ENCODE peak calls at places on chromosomes 12 and 14, in four cellular contexts. H is activated CD8-positive, alpha-beta T cell treated with anti-CD3 and anti-CD28 coated beads for 36 hours; O is suprapubic skin; L is MCF 10A. S is an unnamed sample.

GRCh38 chr12:111037047-111037446 is 116.7 kb upstream of the MYL2 start:
- DNase-seq in L (no peak), H (no peak), O (no peak), S (no peak)

GRCh38 chr12:100671396-100672074 is 98.1 kb downstream of the GAS2L3 start:
- DNase-seq in L (no peak), H (no peak), O (no peak), S (no peak)

GRCh38 chr12:5665615-5666014 is 233.7 kb downstream of the NTF3 start:
- DNase-seq in L (no peak), H (no peak), O (no peak), S (no peak)

GRCh38 chr12:4270670-4271432 is 2.7 kb upstream of the CCND2 start:
- DNase-seq in O (peak; percentile 81), H (peak; percentile 66), L (no peak), S (no peak)

GRCh38 chr14:70707138-70708038 is 65.7 kb downstream of the TTC9 start:
- DNase-seq in H (peak; percentile 39), L (peak; percentile 69), O (no peak), S (peak; percentile 81)

GRCh38 chr12:121175383-121176119 is 34.4 kb upstream of the P2RX4 start:
- DNase-seq in H (no peak), O (no peak), L (no peak), S (no peak)

GRCh38 chr12:58916891-58917570 is 3.3 kb downstream of the LRIG3 start:
- DNase-seq in O (no peak), H (no peak), L (peak; percentile 64), S (peak; percentile 67)

GRCh38 chr12:111446044-111446581 is 40.4 kb downstream of the SH2B3 start:
- DNase-seq in L (peak; percentile 43), O (no peak), H (no peak), S (no peak)

GRCh38 chr12:119721306-119721705 is 53.4 kb downstream of the PRKAB1 start:
- DNase-seq in H (no peak), O (no peak), L (no peak), S (no peak)

GRCh38 chr12:113403435-113404415 is at the start of gene SDS:
- DNase-seq in L (peak; percentile 71), O (no peak), H (no peak), S (peak; percentile 47)

GRCh38 chr12:67419810-67420209 is 150.7 kb downstream of the CAND1 start:
- DNase-seq in L (no peak), O (no peak), H (no peak), S (no peak)

GRCh38 chr12:108833355-108833733 is 24.0 kb downstream of the SSH1 start:
- DNase-seq in O (peak; percentile 78), H (no peak), L (peak; percentile 75), S (peak; percentile 83)

GRCh38 chr12:49109631-49110172 is 945 bp downstream of the LMBR1L start:
- DNase-seq in O (no peak), H (no peak), L (no peak), S (no peak)

GRCh38 chr14:61260939-61261776 is 20.0 kb downstream of the TMEM30B start:
- DNase-seq in L (peak; percentile 80), H (peak; percentile 9), O (no peak), S (peak; percentile 58)
- TF ChIP-seq CTCF in L (no peak), H (no peak), O (no peak), S (no peak)

GRCh38 chr12:38547586-38547985 is 231.0 kb downstream of the ALG10B start:
- DNase-seq in O (no peak), L (peak; percentile 58), H (no peak), S (no peak)

GRCh38 chr12:38540156-38540555 is 223.6 kb downstream of the ALG10B start:
- DNase-seq in H (no peak), O (no peak), L (no peak), S (no peak)

GRCh38 chr12:38541849-38542248 is 225.3 kb downstream of the ALG10B start:
- DNase-seq in H (no peak), O (no peak), L (no peak), S (no peak)

GRCh38 chr12:38543151-38543550 is 226.6 kb downstream of the ALG10B start:
- DNase-seq in H (no peak), L (peak; percentile 43), O (no peak), S (no peak)

GRCh38 chr12:38544357-38545066 is 227.9 kb downstream of the ALG10B start:
- DNase-seq in H (no peak), O (no peak), L (peak; percentile 9), S (no peak)
- TF ChIP-seq CTCF in H (no peak), O (no peak), L (no peak), S (no peak)

DNA sequence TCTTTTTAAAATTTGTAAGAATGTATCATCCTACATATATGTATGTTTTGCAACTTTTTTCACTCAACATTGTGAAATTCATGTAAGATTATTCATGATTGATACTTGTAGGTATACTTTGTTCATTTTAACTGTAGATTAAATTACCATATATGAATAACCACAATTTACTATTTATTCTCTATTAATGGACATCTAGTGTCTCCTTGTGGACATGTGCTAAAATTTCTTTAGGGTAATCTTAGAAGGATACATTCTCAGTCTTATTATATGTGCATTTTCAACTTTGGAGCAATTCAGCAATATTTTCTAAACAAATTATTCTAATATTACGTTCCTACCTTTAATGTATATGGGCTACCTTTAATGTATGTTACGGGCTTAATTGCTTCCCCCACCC is 192.4 kb downstream of the FUT8 start:
- DNase-seq in H (no peak), O (no peak), L (peak; percentile 6), S (no peak)
- TF ChIP-seq CTCF in H (no peak), O (no peak), L (peak; percentile 26), S (no peak)

GRCh38 chr12:130872179-130873096 is 572 bp downstream of the RAN start:
- DNase-seq in L (no peak), H (peak; percentile 53), O (no peak), S (peak; percentile 63)

GRCh38 chr12:130873106-130873795 is 1.4 kb downstream of the RAN start:
- DNase-seq in O (no peak), H (no peak), L (no peak), S (no peak)

GRCh38 chr12:130871286-130872178 is at the start of gene RAN:
- DNase-seq in O (peak; percentile 92), L (peak; percentile 89), H (peak; percentile 92), S (peak; percentile 97)

GRCh38 chr12:130868412-130868811 is 3.5 kb upstream of the RAN start:
- DNase-seq in H (no peak), L (no peak), O (no peak), S (no peak)

DNA sequence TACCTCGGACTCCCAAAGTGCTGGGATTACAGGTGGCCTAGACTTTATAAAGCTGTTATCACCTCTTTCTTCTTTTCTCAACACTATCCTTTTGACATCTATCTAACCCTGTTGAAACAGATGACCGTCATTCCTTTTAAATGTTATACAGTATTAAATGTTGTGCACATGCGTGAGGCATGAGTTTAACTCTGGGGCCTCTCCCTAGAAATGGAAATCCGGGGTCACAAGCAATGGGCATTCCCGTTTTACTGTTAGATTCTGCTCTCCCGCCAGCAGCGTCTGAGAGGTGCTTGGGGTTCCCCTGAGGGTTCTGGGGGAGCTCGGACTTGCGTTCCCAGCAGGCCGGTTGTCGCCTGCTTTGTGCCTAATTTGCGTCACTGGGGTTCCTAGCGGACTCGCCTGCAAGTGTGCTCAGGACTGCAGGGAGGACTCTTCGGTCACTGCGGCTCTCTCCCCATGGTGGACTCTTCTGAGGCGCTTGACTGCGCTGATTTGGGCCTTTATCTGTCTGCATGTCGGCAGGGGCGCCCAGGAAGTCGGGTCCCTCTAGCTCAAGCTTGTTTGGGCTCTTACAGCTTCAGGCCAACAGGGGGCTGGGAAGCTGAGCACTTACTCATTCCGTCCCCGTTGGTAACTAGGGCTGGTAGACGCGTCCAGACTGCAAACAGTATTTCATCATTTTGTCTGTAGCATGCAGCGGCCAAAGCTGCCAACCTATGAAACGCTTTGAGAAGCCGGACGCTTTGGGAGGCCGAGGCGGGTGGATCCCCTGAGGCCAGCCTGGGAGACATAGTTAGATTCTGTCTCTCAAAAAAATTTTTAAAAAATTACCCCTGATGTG is 1.2 kb upstream of the RAN start:
- DNase-seq in O (peak; percentile 90), L (peak; percentile 89), H (peak; percentile 88), S (peak; percentile 84)
- TF ChIP-seq CTCF in O (peak; percentile 41), L (peak; percentile 43), H (peak; percentile 72), S (peak; percentile 72)

GRCh38 chr12:95577820-95578219 is 26.5 kb upstream of the USP44 start:
- DNase-seq in H (no peak), O (no peak), L (no peak), S (no peak)

GRCh38 chr12:95583933-95584332 is 32.7 kb upstream of the USP44 start:
- DNase-seq in O (no peak), L (no peak), H (no peak), S (no peak)

DNA sequence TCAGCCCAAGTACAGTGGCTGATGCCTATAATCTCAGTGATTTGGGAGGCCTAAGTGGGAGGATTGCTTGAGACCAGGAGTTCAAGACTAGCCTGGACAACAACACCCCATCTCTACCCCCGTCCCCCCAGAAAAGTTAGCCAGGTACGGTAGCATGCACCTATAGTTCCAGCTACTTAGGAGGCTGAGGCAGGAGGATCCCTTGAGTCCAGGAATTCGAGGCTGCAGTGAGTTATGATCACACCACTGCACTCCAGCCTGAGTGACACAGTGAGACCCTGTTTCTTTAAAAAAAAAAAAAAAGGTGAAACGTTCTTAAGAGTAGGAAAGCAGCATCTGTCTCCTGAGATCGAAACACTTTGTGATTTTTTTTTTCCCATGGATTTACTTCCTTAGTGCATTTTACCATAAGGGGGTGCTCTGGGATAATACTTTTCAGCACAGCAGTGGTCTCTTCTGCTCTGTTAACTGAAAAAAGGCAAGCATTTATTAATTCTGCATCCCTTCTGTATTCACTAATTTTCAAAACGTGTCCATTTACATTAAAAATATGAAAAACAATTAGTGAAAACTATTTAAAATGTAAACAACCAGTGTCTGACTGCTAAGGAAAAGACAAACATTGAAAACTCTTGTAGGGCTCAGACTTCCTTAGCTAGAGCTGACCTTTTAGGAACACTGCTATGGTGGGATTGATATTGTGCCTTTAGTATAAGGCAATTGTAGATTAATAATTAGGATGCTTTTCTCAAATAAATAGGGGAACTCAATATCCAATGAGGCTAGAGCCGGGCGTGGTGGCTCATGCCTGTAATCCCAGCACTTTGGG is 31.2 kb upstream of the USP44 start:
- DNase-seq in H (no peak), L (peak; percentile 51), O (no peak), S (peak; percentile 24)
- TF ChIP-seq CTCF in H (no peak), L (peak; percentile 54), O (peak; percentile 10), S (peak; percentile 34)

GRCh38 chr14:36747411-36748184 is 85.9 kb downstream of the PAX9 start:
- DNase-seq in H (no peak), O (no peak), L (peak; percentile 43), S (peak; percentile 22)
- TF ChIP-seq CTCF in H (no peak), O (no peak), L (peak; percentile 51), S (peak; percentile 29)

GRCh38 chr14:22202313-22202712 is 386.7 kb downstream of the DAD1 start:
- DNase-seq in H (peak; percentile 25), L (no peak), O (no peak), S (no peak)

DNA sequence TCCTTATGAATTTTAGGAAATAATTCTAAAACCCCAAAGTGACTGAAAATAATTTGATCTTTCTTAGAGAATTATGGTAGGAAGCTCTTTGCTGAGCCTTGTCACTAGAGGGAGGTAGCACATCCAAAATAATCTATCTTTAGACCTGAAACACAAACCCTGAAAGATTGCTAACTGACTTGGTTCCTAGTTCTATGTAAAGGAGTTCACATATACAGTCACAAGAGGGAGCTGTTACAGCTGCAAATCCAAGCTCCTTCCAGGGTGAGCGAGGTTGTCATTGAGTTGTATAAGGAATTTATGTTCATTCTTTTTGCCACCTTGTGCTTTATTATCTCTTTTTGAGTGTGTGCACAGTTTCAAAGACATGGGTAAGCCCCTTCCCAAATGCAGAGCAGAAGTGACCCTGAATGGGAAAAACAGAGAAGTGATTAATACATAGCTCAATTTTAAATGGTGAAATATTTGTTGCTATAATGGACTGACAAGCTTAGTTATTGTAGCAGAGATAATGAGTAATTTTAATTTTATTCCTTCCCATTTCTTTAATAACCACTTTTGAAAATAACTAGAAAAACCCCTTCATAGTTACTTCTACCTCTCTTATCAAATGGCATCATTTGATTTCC is 387.9 kb downstream of the DAD1 start:
- DNase-seq in L (peak; percentile 57), O (no peak), H (peak; percentile 3), S (peak; percentile 19)
- TF ChIP-seq CTCF in L (peak; percentile 64), O (no peak), H (peak; percentile 28), S (peak; percentile 46)